ENCODE peak calls at places on chromosome 10, in ten cellular contexts. R is hepatocyte, H is cardiac muscle cell, S is GM23338, N is PC-3, A is lung, B is MM.1S, P is fibroblast of lung, J is mammary epithelial cell, O is IMR-90. Y is an unnamed sample.
A peak's percentile ranks its signal among the peaks of the same experiment; 100 is the strongest.

GRCh38 chr10:131453772-131454634 is 142.5 kb upstream of the TCERG1L start:
- DNase-seq in P (no peak), S (peak; percentile 84), B (no peak), R (peak; percentile 88), O (no peak), H (peak; percentile 86), A (peak; percentile 60), J (no peak), N (peak; percentile 36), Y (peak; percentile 33)

GRCh38 chr10:124245191-124245590 is 151.8 kb upstream of the CHST15 start:
- DNase-seq in R (no peak), P (no peak), N (no peak), J (no peak), H (no peak), B (no peak), A (no peak), S (no peak), O (no peak), Y (peak; percentile 1)

GRCh38 chr10:69634759-69635425 is 4.8 kb downstream of the FAM241B start:
- DNase-seq in R (no peak), B (no peak), N (no peak), S (no peak), O (no peak), J (no peak), A (no peak), H (no peak), P (no peak), Y (no peak)

GRCh38 chr10:79335094-79335469 is 12.2 kb upstream of the PPIF start:
- DNase-seq in N (no peak), P (no peak), O (no peak), B (no peak), H (no peak), R (no peak), J (no peak), A (no peak), S (no peak), Y (no peak)

GRCh38 chr10:5400843-5401242 is 3.8 kb downstream of the TUBAL3 start:
- DNase-seq in B (no peak), O (no peak), N (no peak), P (no peak), R (no peak), H (no peak), A (no peak), J (no peak), S (no peak), Y (no peak)

GRCh38 chr10:76456190-76456589 is 1024.8 kb downstream of the LRMDA start:
- DNase-seq in N (peak; percentile 69), H (no peak), R (no peak), O (no peak), A (no peak), P (peak; percentile 27), J (no peak), B (no peak), S (no peak), Y (peak; percentile 21)

GRCh38 chr10:50631052-50631451 is 7.3 kb upstream of the SGMS1 start:
- DNase-seq in O (no peak), A (no peak), B (no peak), N (no peak), H (no peak), J (no peak), S (no peak), R (no peak), P (no peak), Y (no peak)

GRCh38 chr10:77436257-77436780 is 201.3 kb downstream of the KCNMA1 start:
- DNase-seq in R (no peak), P (peak; percentile 21), A (no peak), B (no peak), H (no peak), J (no peak), S (no peak), O (peak; percentile 64), N (no peak), Y (no peak)

GRCh38 chr10:90674927-90675326 is 182.9 kb downstream of the HTR7 start:
- DNase-seq in J (peak; percentile 74), S (no peak), H (no peak), B (no peak), A (no peak), P (peak; percentile 96), N (peak; percentile 81), R (peak; percentile 7), O (peak; percentile 86), Y (no peak)

GRCh38 chr10:26556756-26557640 is 118.9 kb downstream of the APBB1IP start:
- DNase-seq in R (peak; percentile 66), J (peak; percentile 26), P (peak; percentile 48), O (peak; percentile 11), N (peak; percentile 57), B (peak; percentile 47), A (no peak), H (peak; percentile 59), S (peak; percentile 80), Y (no peak)

GRCh38 chr10:111117528-111118277 is 40.9 kb downstream of the ADRA2A start:
- DNase-seq in N (no peak), S (no peak), A (no peak), P (no peak), B (no peak), H (no peak), R (no peak), O (no peak), J (no peak), Y (no peak)

GRCh38 chr10:74743401-74743800 is 83.0 kb upstream of the KAT6B start:
- DNase-seq in N (peak; percentile 77), A (no peak), S (no peak), H (no peak), O (no peak), R (no peak), B (no peak), J (no peak), P (no peak), Y (no peak)

GRCh38 chr10:103395754-103396066 is 565 bp downstream of the ATP5MK start:
- DNase-seq in B (peak; percentile 16), S (peak; percentile 31), P (peak; percentile 19), N (peak; percentile 13), A (no peak), R (peak; percentile 32), J (peak; percentile 15), O (peak; percentile 7), H (peak; percentile 31), Y (no peak)
- H3K4me1 ChIP-seq in B (peaks cover 18% of the 10 kb centered on the region), S (peaks cover 9% of the 10 kb centered on the region), P (no peaks in the 10 kb centered on the region), N (peaks cover 30% of the 10 kb centered on the region), A (peaks cover 20% of the 10 kb centered on the region), R (peaks cover 14% of the 10 kb centered on the region), J (peaks cover 9% of the 10 kb centered on the region), O (peaks cover 8% of the 10 kb centered on the region), H (peaks cover 16% of the 10 kb centered on the region), Y (peaks cover 43% of the 10 kb centered on the region)

DNA sequence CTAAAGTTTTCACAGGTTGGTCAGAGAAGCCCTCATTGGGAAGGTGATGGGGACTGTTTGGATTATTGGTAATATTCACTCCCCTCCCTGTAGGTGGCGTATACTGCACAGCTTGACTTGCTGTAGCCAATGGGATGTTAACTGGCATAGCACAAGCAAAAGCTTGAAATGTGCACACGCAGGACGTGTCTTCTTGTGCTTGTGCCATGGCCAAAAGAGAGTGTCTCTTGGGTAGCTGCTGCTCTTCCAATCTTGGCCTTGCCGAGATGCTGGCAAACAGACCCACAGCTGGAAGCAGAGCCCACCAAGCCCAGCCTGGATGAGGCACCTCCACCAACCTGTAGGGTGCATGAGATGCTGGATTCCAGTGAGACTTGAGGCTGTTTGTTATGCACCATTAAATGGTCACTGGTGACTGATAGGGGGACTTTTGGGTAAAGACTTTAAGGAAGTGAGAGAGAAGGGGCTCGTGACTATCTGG is 266.0 kb downstream of the GRID1 start:
- DNase-seq in H (peak; percentile 42), O (peak; percentile 4), R (peak; percentile 42), S (peak; percentile 70), J (no peak), P (peak; percentile 7), A (no peak), N (peak; percentile 23), B (peak; percentile 49), Y (no peak)
- TF ChIP-seq CTCF in H (peak; percentile 45), O (peak; percentile 29), R (peak; percentile 37), S (peak; percentile 83), J (peak; percentile 22), P (no peak), A (peak; percentile 14), N (peak; percentile 47), B (peak; percentile 57), Y (no peak)

GRCh38 chr10:27723436-27723835 is 22.2 kb downstream of the MKX start:
- DNase-seq in O (peak; percentile 67), J (no peak), H (no peak), B (no peak), A (no peak), R (no peak), P (peak; percentile 75), S (peak; percentile 21), N (no peak), Y (no peak)

GRCh38 chr10:27719052-27719451 is 26.6 kb downstream of the MKX start:
- DNase-seq in N (no peak), H (no peak), B (no peak), J (no peak), A (no peak), P (no peak), R (no peak), O (no peak), S (no peak), Y (no peak)

GRCh38 chr10:27717191-27717590 is 28.4 kb downstream of the MKX start:
- DNase-seq in P (peak; percentile 15), A (no peak), J (no peak), O (no peak), R (no peak), B (no peak), S (no peak), H (no peak), N (no peak), Y (no peak)

GRCh38 chr10:27717851-27718250 is 27.8 kb downstream of the MKX start:
- DNase-seq in O (no peak), A (no peak), S (no peak), N (no peak), B (no peak), P (peak; percentile 21), J (no peak), R (no peak), H (no peak), Y (no peak)

DNA sequence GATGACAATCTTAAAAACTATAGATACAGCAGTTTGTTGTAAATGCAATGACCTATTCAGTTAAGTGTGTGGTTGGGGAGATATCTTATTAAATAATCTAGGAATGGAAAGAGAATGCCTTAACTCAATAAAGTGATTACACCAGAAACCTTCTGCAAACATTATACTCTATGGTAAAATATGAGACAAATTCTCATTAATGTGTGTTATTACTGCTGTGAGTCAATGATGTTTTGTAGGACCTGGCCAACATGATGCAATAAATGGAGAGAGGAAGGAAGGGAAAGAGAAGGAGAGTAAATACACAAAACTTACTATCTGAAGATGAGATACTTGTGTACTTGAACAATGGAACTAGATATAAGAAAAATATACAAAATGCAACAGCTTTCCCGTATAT is 25.1 kb downstream of the MKX start:
- DNase-seq in O (no peak), H (no peak), P (no peak), N (peak; percentile 52), J (no peak), S (no peak), B (no peak), A (no peak), R (no peak), Y (no peak)
- H3K4me1 ChIP-seq in O (peaks cover 17% of the 10 kb centered on the region), H (no peaks in the 10 kb centered on the region), P (peaks cover 3% of the 10 kb centered on the region), N (no peaks in the 10 kb centered on the region), J (no peaks in the 10 kb centered on the region), S (no peaks in the 10 kb centered on the region), B (no peaks in the 10 kb centered on the region), A (peaks cover 2% of the 10 kb centered on the region), R (no peaks in the 10 kb centered on the region), Y (peaks cover 10% of the 10 kb centered on the region)

DNA sequence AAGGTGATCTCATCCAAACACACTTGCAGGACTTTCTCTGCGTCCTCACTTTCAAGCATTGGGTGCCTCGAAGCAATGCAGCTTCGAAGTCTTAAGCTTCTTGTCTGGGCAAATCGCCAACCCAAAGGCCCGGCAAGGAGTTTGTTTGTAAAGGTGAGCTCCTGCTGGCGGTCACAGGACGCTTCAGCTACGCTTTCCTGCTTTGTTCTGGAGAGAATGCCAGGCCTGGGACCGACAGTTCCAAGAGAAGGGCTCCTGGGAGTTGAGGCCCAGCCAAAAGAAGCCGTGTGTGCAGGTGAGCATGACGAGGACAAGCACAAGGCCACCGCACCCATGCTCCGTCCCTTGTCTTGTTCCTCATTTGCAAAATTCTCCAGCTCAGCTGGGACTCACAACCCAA is 106.6 kb upstream of the DOCK1 start:
- DNase-seq in O (no peak), A (no peak), P (no peak), N (no peak), S (no peak), B (no peak), H (no peak), J (no peak), R (no peak), Y (no peak)
- TF ChIP-seq CTCF in O (no peak), A (no peak), P (no peak), N (no peak), S (no peak), B (no peak), H (no peak), J (no peak), R (no peak), Y (no peak)